ENCODE peak calls at places on chromosome 16, in six cellular contexts. W is stomach, E is suprapubic skin, J is GM23338, T is upper lobe of left lung, V is endothelial cell of umbilical vein. N is an unnamed sample. For H3K36me3, the result is how much of the 10 kb centered on the place peaks cover.

GRCh38 chr16:53465606-53466290 is 31.5 kb downstream of the RBL2 start:
- DNase-seq in W (no peak), T (no peak), E (no peak), V (peak), J (no peak), N (no peak)

GRCh38 chr16:28212532-28212873 is 738 bp upstream of the XPO6 start:
- DNase-seq in E (no peak), W (no peak), T (no peak), J (no peak), V (no peak), N (no peak)

GRCh38 chr16:77298638-77299360 is 99.6 kb downstream of the SYCE1L start:
- DNase-seq in W (no peak), V (peak), T (no peak), J (no peak), E (no peak), N (no peak)

GRCh38 chr16:16997349-16997748 is 473.4 kb downstream of the XYLT1 start:
- DNase-seq in T (no peak), W (no peak), V (no peak), E (no peak), J (no peak), N (no peak)

GRCh38 chr16:75043175-75043937 is 44.5 kb downstream of the ZNRF1 start:
- DNase-seq in V (peak), W (no peak), T (no peak), E (no peak), J (no peak), N (no peak)

GRCh38 chr16:15790458-15790857 is 66.4 kb downstream of the MYH11 start:
- DNase-seq in J (no peak), V (peak), W (no peak), E (no peak), T (no peak), N (no peak)

GRCh38 chr16:4945560-4946502 is 8.9 kb upstream of the PPL start:
- DNase-seq in T (peak), V (no peak), J (no peak), W (no peak), E (peak), N (no peak)

GRCh38 chr16:11639925-11640899 is 28.0 kb upstream of the SNN start:
- DNase-seq in E (peak), J (peak), W (peak), T (no peak), V (peak), N (no peak)

GRCh38 chr16:16122264-16122663 is 101.0 kb downstream of the ABCC6 start:
- DNase-seq in T (no peak), W (no peak), E (no peak), J (no peak), V (no peak), N (no peak)

GRCh38 chr16:68526143-68526781 is 12.8 kb upstream of the ZFP90 start:
- DNase-seq in T (no peak), J (no peak), E (no peak), V (no peak), W (no peak), N (no peak)

GRCh38 chr16:47028767-47029377 is 55.4 kb upstream of the DNAJA2 start:
- DNase-seq in T (no peak), J (no peak), W (no peak), E (no peak), V (no peak), N (no peak)

GRCh38 chr16:70644763-70645597 is 1.4 kb upstream of the IL34 start:
- DNase-seq in W (no peak), E (no peak), J (peak), T (no peak), V (no peak), N (no peak)

GRCh38 chr16:84559311-84559932 is 55.0 kb upstream of the MEAK7 start:
- DNase-seq in V (no peak), T (no peak), J (peak), W (no peak), E (no peak), N (no peak)

GRCh38 chr16:11586375-11586855 is 304 bp downstream of the LITAF start:
- DNase-seq in E (no peak), V (no peak), T (no peak), W (no peak), J (peak), N (no peak)

GRCh38 chr16:85010446-85010930 is 847 bp downstream of the ZDHHC7 start:
- DNase-seq in V (peak), T (no peak), W (no peak), E (no peak), J (no peak), N (no peak)

GRCh38 chr16:50602126-50602525 is 53.9 kb downstream of the NKD1 start:
- DNase-seq in J (no peak), W (no peak), T (no peak), E (no peak), V (no peak), N (no peak)

GRCh38 chr16:69567031-69567680 is 1.4 kb downstream of the NFAT5 start:
- DNase-seq in E (no peak), W (no peak), T (no peak), V (peak), J (no peak), N (no peak)

GRCh38 chr16:3607161-3607560 is 4.2 kb downstream of the SLX4 start:
- DNase-seq in E (no peak), W (no peak), J (no peak), T (no peak), V (no peak), N (no peak)
- H3K36me3 ChIP-seq in E (under half), W (under half), J (under half), T (under half), V (under half), N (under half)

GRCh38 chr16:87404764-87405625 is 12.9 kb downstream of the MAP1LC3B start:
- DNase-seq in E (no peak), W (no peak), T (no peak), J (no peak), V (no peak), N (no peak)
- TF ChIP-seq POLR2AphosphoS5 in E (no peak), W (no peak), T (no peak), J (peak), V (no peak), N (no peak)

DNA sequence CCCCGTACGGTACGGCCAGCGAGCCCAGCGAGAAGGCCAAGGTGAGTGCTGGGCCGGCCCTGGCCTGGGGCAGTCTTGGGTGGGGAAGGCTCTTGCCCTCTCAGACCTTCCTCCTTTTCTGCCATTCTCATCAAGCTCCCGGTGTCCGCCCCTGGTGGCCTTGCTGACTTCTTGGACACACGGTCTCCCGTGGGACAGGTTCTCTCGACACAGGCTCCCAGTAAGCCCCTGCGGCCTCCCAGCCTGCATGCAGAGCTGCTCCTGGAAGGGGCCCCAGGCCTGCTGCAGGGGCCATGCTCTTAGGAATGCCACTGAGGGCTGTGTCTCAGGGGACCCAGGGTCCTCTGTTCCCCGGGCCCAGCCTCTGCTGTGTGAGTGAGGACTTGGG is 17.6 kb downstream of the PRSS27 start:
- DNase-seq in W (no peak), J (no peak), T (no peak), V (no peak), E (no peak), N (no peak)
- H3K36me3 ChIP-seq in W (half or more), J (under half), T (under half), V (under half), E (half or more), N (half or more)

DNA sequence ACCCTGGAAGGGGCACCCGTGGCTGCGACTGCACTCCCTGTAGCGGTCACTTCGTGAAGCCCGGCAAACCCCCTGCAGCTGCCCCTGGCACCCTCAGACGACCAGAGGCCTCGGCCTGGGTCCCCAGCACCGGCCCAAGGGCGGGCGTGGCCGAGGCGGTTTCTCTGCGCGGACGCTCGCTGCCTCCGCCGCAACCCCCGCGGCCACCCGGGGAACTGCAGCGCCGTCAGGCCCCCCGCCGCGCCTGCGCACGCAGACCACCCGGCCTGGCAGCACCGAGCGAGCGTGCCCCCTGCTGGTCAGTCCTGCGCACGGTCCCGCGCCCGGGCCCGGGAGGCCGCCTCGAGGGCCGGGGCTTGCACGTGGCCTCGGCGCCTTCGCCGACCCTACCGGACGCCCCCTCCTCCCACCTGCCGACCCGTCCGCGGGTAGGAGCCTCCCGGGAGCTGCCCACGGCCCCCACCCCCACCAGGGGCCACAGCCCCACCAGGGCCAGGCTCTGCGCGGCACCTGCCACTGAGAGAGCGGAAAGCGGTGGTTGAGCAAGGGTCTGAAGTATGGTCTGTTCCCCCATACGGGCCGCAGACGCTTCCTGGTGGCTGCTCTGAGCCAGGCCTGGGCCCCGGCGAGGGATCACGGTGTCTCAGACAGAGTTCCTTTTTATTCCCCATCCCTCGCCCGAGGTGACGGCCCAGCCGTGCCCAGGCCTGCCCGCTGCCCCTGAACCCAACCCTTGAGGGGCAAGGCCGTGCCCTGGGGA is 11.5 kb upstream of the HS3ST6 start:
- DNase-seq in E (peak), W (peak), V (peak), J (peak), T (peak), N (peak)
- TF ChIP-seq POLR2AphosphoS5 in E (no peak), W (no peak), V (peak), J (no peak), T (no peak), N (peak)

GRCh38 chr16:56469748-56470147 is 18.4 kb downstream of the OGFOD1 start:
- DNase-seq in W (no peak), J (no peak), V (no peak), E (no peak), T (no peak), N (no peak)

GRCh38 chr16:56475226-56475625 is 23.9 kb downstream of the OGFOD1 start:
- DNase-seq in V (no peak), J (no peak), E (no peak), W (no peak), T (no peak), N (no peak)

GRCh38 chr16:56470232-56470631 is 18.9 kb downstream of the OGFOD1 start:
- DNase-seq in J (no peak), T (no peak), W (no peak), E (no peak), V (no peak), N (no peak)

GRCh38 chr16:56468800-56469199 is 17.4 kb downstream of the OGFOD1 start:
- DNase-seq in V (no peak), T (no peak), E (no peak), W (no peak), J (no peak), N (no peak)

DNA sequence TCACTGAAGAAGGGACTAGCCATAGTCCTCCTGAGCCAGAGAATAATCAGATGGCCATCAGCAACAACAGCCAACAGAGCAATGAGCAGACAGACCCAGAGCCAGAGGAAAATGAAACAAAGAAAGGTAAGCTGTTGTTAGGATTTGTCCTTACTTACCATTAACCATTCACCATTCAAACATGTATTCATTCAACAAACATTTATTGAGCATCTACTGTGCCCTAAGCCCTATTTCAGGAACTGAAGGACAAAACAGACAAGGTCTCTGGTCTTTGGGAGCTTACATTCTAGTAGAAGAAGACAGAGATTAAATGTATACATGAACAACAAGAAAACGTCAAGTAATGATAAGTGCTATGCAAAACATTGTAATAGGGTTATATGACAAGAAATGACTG is 19.3 kb downstream of the OGFOD1 start:
- DNase-seq in J (no peak), T (no peak), V (no peak), W (no peak), E (no peak), N (no peak)
- H3K36me3 ChIP-seq in J (half or more), T (under half), V (under half), W (half or more), E (half or more), N (half or more)

DNA sequence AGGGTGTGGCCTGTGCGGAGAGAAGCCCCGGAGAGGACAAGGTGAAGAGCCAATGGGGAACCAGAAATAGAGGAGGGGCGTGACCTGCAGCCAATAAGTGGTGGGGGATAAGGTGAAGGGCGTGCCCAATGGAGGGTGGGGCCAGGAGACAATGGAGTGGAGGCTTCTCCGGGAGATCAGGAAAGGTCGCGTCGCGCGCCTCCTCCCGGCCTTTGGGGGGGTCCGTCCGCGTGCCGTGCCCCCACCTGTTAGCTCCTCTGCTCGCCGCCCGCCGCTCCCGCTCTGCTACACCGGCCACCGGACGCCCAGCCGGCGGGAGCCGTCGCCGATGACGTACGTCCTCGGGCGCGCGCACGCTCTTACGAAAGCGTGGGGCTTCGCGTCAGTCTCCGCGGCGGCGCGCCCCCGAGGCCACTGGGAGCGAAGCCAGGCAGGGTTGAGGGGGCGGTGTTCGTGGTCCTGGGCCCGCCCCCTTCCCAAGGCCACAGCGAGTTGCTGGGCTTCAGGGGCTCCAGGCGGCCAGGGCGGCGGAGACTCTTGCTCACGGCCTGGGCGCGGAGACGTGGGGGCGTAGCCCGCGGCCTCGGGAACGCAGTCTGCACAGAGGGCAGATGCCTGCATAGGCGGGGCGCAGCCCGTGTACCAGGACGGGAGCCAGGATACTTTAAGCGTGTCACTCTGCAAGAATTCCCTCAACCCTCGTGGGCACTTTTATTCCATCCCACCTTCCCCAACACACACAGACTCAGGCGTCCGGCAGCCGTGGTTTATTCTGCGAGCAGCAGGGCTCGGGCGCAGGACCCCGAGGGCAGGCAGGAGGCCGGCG is at the start of gene MATCAP1:
- DNase-seq in T (peak), W (peak), E (peak), V (peak), J (peak), N (peak)
- TF ChIP-seq POLR2AphosphoS5 in T (peak), W (peak), E (peak), V (peak), J (peak), N (peak)

GRCh38 chr16:24967074-24967473 is 48.1 kb downstream of the ARHGAP17 start:
- DNase-seq in V (no peak), J (no peak), E (no peak), T (no peak), W (no peak), N (no peak)

GRCh38 chr16:24966031-24966430 is 49.1 kb downstream of the ARHGAP17 start:
- DNase-seq in V (no peak), W (no peak), T (no peak), J (no peak), E (no peak), N (no peak)

GRCh38 chr16:24962747-24963146 is 52.4 kb downstream of the ARHGAP17 start:
- DNase-seq in W (no peak), T (no peak), V (no peak), E (no peak), J (no peak), N (no peak)

GRCh38 chr16:24969071-24969470 is 46.1 kb downstream of the ARHGAP17 start:
- DNase-seq in V (no peak), T (no peak), J (no peak), E (no peak), W (no peak), N (no peak)

GRCh38 chr16:24966599-24966998 is 48.6 kb downstream of the ARHGAP17 start:
- DNase-seq in W (no peak), E (no peak), V (no peak), J (no peak), T (no peak), N (no peak)
- H3K36me3 ChIP-seq in W (half or more), E (half or more), V (under half), J (under half), T (under half), N (half or more)

N was measured in esophagus muscularis mucosa.